ENCODE peak calls at places on chromosomes 4 and X, in nine cellular contexts. One of them, this sample, is unnamed.

GRCh38 chrX:4925911-4926310 is 1212.5 kb upstream of the PRKX start:
- DNase-seq in HTR-8/SVneo: no peak
- DNase-seq in A549: no peak
- DNase-seq in RWPE1: no peak
- DNase-seq in NCI-H510A treated with DMSO at 0.1 percent for 48 hours: no peak
- DNase-seq in effector memory CD4-positive, alpha-beta T cell: no peak
- DNase-seq in mesenchymal stem cell: peak; percentile 71
- DNase-seq in HFF-Myc: no peak
- DNase-seq in cardiac muscle cell: no peak
- DNase-seq in this sample: no peak

GRCh38 chr4:156053174-156053573 is 99.5 kb upstream of the CTSO start:
- DNase-seq in HTR-8/SVneo: no peak
- DNase-seq in A549: no peak
- DNase-seq in RWPE1: peak; percentile 17
- DNase-seq in NCI-H510A treated with DMSO at 0.1 percent for 48 hours: no peak
- DNase-seq in effector memory CD4-positive, alpha-beta T cell: no peak
- DNase-seq in mesenchymal stem cell: no peak
- DNase-seq in HFF-Myc: no peak
- DNase-seq in cardiac muscle cell: no peak
- DNase-seq in this sample: no peak

GRCh38 chrX:26375346-26375745 is 159.4 kb downstream of the MAGEB5 start:
- DNase-seq in HTR-8/SVneo: no peak
- DNase-seq in A549: no peak
- DNase-seq in RWPE1: no peak
- DNase-seq in NCI-H510A treated with DMSO at 0.1 percent for 48 hours: no peak
- DNase-seq in effector memory CD4-positive, alpha-beta T cell: no peak
- DNase-seq in mesenchymal stem cell: no peak
- DNase-seq in HFF-Myc: no peak
- DNase-seq in cardiac muscle cell: no peak
- DNase-seq in this sample: no peak

GRCh38 chrX:120755066-120755846 is 120.4 kb downstream of the CT47B1 start:
- DNase-seq in HTR-8/SVneo: no peak
- DNase-seq in A549: no peak
- DNase-seq in RWPE1: no peak
- DNase-seq in NCI-H510A treated with DMSO at 0.1 percent for 48 hours: peak; percentile 52
- DNase-seq in effector memory CD4-positive, alpha-beta T cell: no peak
- DNase-seq in mesenchymal stem cell: no peak
- DNase-seq in HFF-Myc: no peak
- DNase-seq in cardiac muscle cell: no peak
- DNase-seq in this sample: no peak

GRCh38 chr4:849478-850175 is 23.7 kb upstream of the CPLX1 start:
- DNase-seq in HTR-8/SVneo: no peak
- DNase-seq in A549: no peak
- DNase-seq in RWPE1: no peak
- DNase-seq in NCI-H510A treated with DMSO at 0.1 percent for 48 hours: no peak
- DNase-seq in effector memory CD4-positive, alpha-beta T cell: no peak
- DNase-seq in mesenchymal stem cell: no peak
- DNase-seq in HFF-Myc: no peak
- DNase-seq in cardiac muscle cell: no peak
- DNase-seq in this sample: no peak

GRCh38 chrX:131332331-131332730 is 43.2 kb upstream of the IGSF1 start:
- DNase-seq in HTR-8/SVneo: no peak
- DNase-seq in A549: no peak
- DNase-seq in RWPE1: no peak
- DNase-seq in NCI-H510A treated with DMSO at 0.1 percent for 48 hours: no peak
- DNase-seq in effector memory CD4-positive, alpha-beta T cell: no peak
- DNase-seq in mesenchymal stem cell: no peak
- DNase-seq in HFF-Myc: no peak
- DNase-seq in cardiac muscle cell: no peak
- DNase-seq in this sample: no peak

GRCh38 chrX:119015407-119016242 is 41.2 kb downstream of the LONRF3 start:
- DNase-seq in HTR-8/SVneo: peak; percentile 63
- DNase-seq in A549: peak; percentile 14
- DNase-seq in RWPE1: peak; percentile 66
- DNase-seq in NCI-H510A treated with DMSO at 0.1 percent for 48 hours: no peak
- DNase-seq in effector memory CD4-positive, alpha-beta T cell: no peak
- DNase-seq in mesenchymal stem cell: peak; percentile 83
- DNase-seq in HFF-Myc: peak; percentile 81
- DNase-seq in cardiac muscle cell: no peak
- DNase-seq in this sample: no peak

GRCh38 chr4:174314770-174315169 is 31.1 kb downstream of the CEP44 start:
- DNase-seq in HTR-8/SVneo: peak; percentile 26
- DNase-seq in A549: no peak
- DNase-seq in RWPE1: peak; percentile 61
- DNase-seq in NCI-H510A treated with DMSO at 0.1 percent for 48 hours: peak; percentile 0
- DNase-seq in effector memory CD4-positive, alpha-beta T cell: no peak
- DNase-seq in mesenchymal stem cell: peak; percentile 85
- DNase-seq in HFF-Myc: peak; percentile 45
- DNase-seq in cardiac muscle cell: no peak
- DNase-seq in this sample: no peak

GRCh38 chrX:13093489-13094140 is 49.2 kb upstream of the FAM9C start:
- DNase-seq in HTR-8/SVneo: no peak
- DNase-seq in A549: no peak
- DNase-seq in RWPE1: no peak
- DNase-seq in NCI-H510A treated with DMSO at 0.1 percent for 48 hours: no peak
- DNase-seq in effector memory CD4-positive, alpha-beta T cell: peak; percentile 1
- DNase-seq in mesenchymal stem cell: no peak
- DNase-seq in HFF-Myc: no peak
- DNase-seq in cardiac muscle cell: no peak
- DNase-seq in this sample: no peak

GRCh38 chrX:155235891-155236290 is 19.6 kb downstream of the VBP1 start:
- DNase-seq in HTR-8/SVneo: no peak
- DNase-seq in A549: no peak
- DNase-seq in RWPE1: no peak
- DNase-seq in NCI-H510A treated with DMSO at 0.1 percent for 48 hours: no peak
- DNase-seq in effector memory CD4-positive, alpha-beta T cell: no peak
- DNase-seq in mesenchymal stem cell: peak; percentile 1
- DNase-seq in HFF-Myc: no peak
- DNase-seq in cardiac muscle cell: no peak
- DNase-seq in this sample: no peak

GRCh38 chr4:4271912-4272311 is 18.0 kb downstream of the LYAR start:
- DNase-seq in HTR-8/SVneo: no peak
- DNase-seq in A549: no peak
- DNase-seq in RWPE1: no peak
- DNase-seq in NCI-H510A treated with DMSO at 0.1 percent for 48 hours: no peak
- DNase-seq in effector memory CD4-positive, alpha-beta T cell: no peak
- DNase-seq in mesenchymal stem cell: peak; percentile 24
- DNase-seq in HFF-Myc: no peak
- DNase-seq in cardiac muscle cell: no peak
- DNase-seq in this sample: no peak

GRCh38 chr4:112182604-112183003 is 37.4 kb downstream of the FAM241A start:
- DNase-seq in HTR-8/SVneo: no peak
- DNase-seq in A549: no peak
- DNase-seq in RWPE1: no peak
- DNase-seq in NCI-H510A treated with DMSO at 0.1 percent for 48 hours: no peak
- DNase-seq in effector memory CD4-positive, alpha-beta T cell: no peak
- DNase-seq in mesenchymal stem cell: no peak
- DNase-seq in HFF-Myc: no peak
- DNase-seq in cardiac muscle cell: no peak
- DNase-seq in this sample: no peak

GRCh38 chr4:161208564-161208963 is 955.2 kb downstream of the FSTL5 start:
- DNase-seq in HTR-8/SVneo: no peak
- DNase-seq in A549: no peak
- DNase-seq in RWPE1: no peak
- DNase-seq in NCI-H510A treated with DMSO at 0.1 percent for 48 hours: no peak
- DNase-seq in effector memory CD4-positive, alpha-beta T cell: no peak
- DNase-seq in mesenchymal stem cell: no peak
- DNase-seq in HFF-Myc: no peak
- DNase-seq in cardiac muscle cell: no peak
- DNase-seq in this sample: no peak

GRCh38 chr4:6197433-6198174 is 2.7 kb downstream of the JAKMIP1 start:
- DNase-seq in HTR-8/SVneo: no peak
- DNase-seq in A549: no peak
- DNase-seq in RWPE1: no peak
- DNase-seq in NCI-H510A treated with DMSO at 0.1 percent for 48 hours: no peak
- DNase-seq in effector memory CD4-positive, alpha-beta T cell: no peak
- DNase-seq in mesenchymal stem cell: no peak
- DNase-seq in HFF-Myc: no peak
- DNase-seq in cardiac muscle cell: no peak
- DNase-seq in this sample: no peak

GRCh38 chrX:124223524-124223923 is 108.9 kb upstream of the TEX13D start:
- DNase-seq in HTR-8/SVneo: no peak
- DNase-seq in A549: no peak
- DNase-seq in RWPE1: no peak
- DNase-seq in NCI-H510A treated with DMSO at 0.1 percent for 48 hours: no peak
- DNase-seq in effector memory CD4-positive, alpha-beta T cell: no peak
- DNase-seq in mesenchymal stem cell: no peak
- DNase-seq in HFF-Myc: no peak
- DNase-seq in cardiac muscle cell: peak; percentile 25
- DNase-seq in this sample: no peak

GRCh38 chr4:147772459-147772969 is 40.6 kb downstream of the ARHGAP10 start:
- DNase-seq in HTR-8/SVneo: peak; percentile 33
- DNase-seq in A549: no peak
- DNase-seq in RWPE1: peak; percentile 64
- DNase-seq in NCI-H510A treated with DMSO at 0.1 percent for 48 hours: peak; percentile 9
- DNase-seq in effector memory CD4-positive, alpha-beta T cell: no peak
- DNase-seq in mesenchymal stem cell: peak; percentile 80
- DNase-seq in HFF-Myc: peak; percentile 63
- DNase-seq in cardiac muscle cell: peak; percentile 25
- DNase-seq in this sample: no peak

GRCh38 chr4:114368751-114369150 is 229.9 kb upstream of the UGT8 start:
- DNase-seq in HTR-8/SVneo: no peak
- DNase-seq in A549: no peak
- DNase-seq in RWPE1: no peak
- DNase-seq in NCI-H510A treated with DMSO at 0.1 percent for 48 hours: no peak
- DNase-seq in effector memory CD4-positive, alpha-beta T cell: no peak
- DNase-seq in mesenchymal stem cell: peak; percentile 40
- DNase-seq in HFF-Myc: no peak
- DNase-seq in cardiac muscle cell: no peak
- DNase-seq in this sample: no peak

GRCh38 chrX:122866527-122866926 is 317.6 kb upstream of the GRIA3 start:
- DNase-seq in HTR-8/SVneo: no peak
- DNase-seq in A549: no peak
- DNase-seq in RWPE1: peak; percentile 30
- DNase-seq in NCI-H510A treated with DMSO at 0.1 percent for 48 hours: no peak
- DNase-seq in effector memory CD4-positive, alpha-beta T cell: no peak
- DNase-seq in mesenchymal stem cell: peak; percentile 54
- DNase-seq in HFF-Myc: peak; percentile 42
- DNase-seq in cardiac muscle cell: no peak
- DNase-seq in this sample: no peak

GRCh38 chr4:1180663-1181062 is 8.3 kb upstream of the SPON2 start:
- DNase-seq in HTR-8/SVneo: no peak
- DNase-seq in A549: no peak
- DNase-seq in RWPE1: no peak
- DNase-seq in NCI-H510A treated with DMSO at 0.1 percent for 48 hours: no peak
- DNase-seq in effector memory CD4-positive, alpha-beta T cell: no peak
- DNase-seq in mesenchymal stem cell: no peak
- DNase-seq in HFF-Myc: no peak
- DNase-seq in cardiac muscle cell: no peak
- DNase-seq in this sample: no peak

GRCh38 chrX:29535212-29536162 is 679.9 kb upstream of the MAGEB2 start:
- DNase-seq in HTR-8/SVneo: peak; percentile 22
- DNase-seq in A549: peak; percentile 23
- DNase-seq in RWPE1: peak; percentile 1
- DNase-seq in NCI-H510A treated with DMSO at 0.1 percent for 48 hours: no peak
- DNase-seq in effector memory CD4-positive, alpha-beta T cell: no peak
- DNase-seq in mesenchymal stem cell: peak; percentile 39
- DNase-seq in HFF-Myc: no peak
- DNase-seq in cardiac muscle cell: no peak
- DNase-seq in this sample: no peak

GRCh38 chr4:177185151-177185550 is 124.5 kb upstream of the NEIL3 start:
- DNase-seq in HTR-8/SVneo: no peak
- DNase-seq in A549: no peak
- DNase-seq in RWPE1: no peak
- DNase-seq in NCI-H510A treated with DMSO at 0.1 percent for 48 hours: no peak
- DNase-seq in effector memory CD4-positive, alpha-beta T cell: no peak
- DNase-seq in mesenchymal stem cell: no peak
- DNase-seq in HFF-Myc: no peak
- DNase-seq in cardiac muscle cell: no peak
- DNase-seq in this sample: no peak

GRCh38 chrX:16828126-16828908 is 41.8 kb downstream of the RBBP7 start:
- DNase-seq in HTR-8/SVneo: no peak
- DNase-seq in A549: no peak
- DNase-seq in RWPE1: no peak
- DNase-seq in NCI-H510A treated with DMSO at 0.1 percent for 48 hours: no peak
- DNase-seq in effector memory CD4-positive, alpha-beta T cell: no peak
- DNase-seq in mesenchymal stem cell: peak; percentile 59
- DNase-seq in HFF-Myc: no peak
- DNase-seq in cardiac muscle cell: no peak
- DNase-seq in this sample: no peak

GRCh38 chr4:81454498-81454897 is 17.2 kb downstream of the RASGEF1B start:
- DNase-seq in HTR-8/SVneo: no peak
- DNase-seq in A549: no peak
- DNase-seq in RWPE1: peak; percentile 63
- DNase-seq in NCI-H510A treated with DMSO at 0.1 percent for 48 hours: no peak
- DNase-seq in effector memory CD4-positive, alpha-beta T cell: no peak
- DNase-seq in mesenchymal stem cell: no peak
- DNase-seq in HFF-Myc: no peak
- DNase-seq in cardiac muscle cell: no peak
- DNase-seq in this sample: no peak

GRCh38 chrX:55007633-55008032 is 7.5 kb downstream of the APEX2 start:
- DNase-seq in HTR-8/SVneo: no peak
- DNase-seq in A549: no peak
- DNase-seq in RWPE1: peak; percentile 59
- DNase-seq in NCI-H510A treated with DMSO at 0.1 percent for 48 hours: no peak
- DNase-seq in effector memory CD4-positive, alpha-beta T cell: no peak
- DNase-seq in mesenchymal stem cell: peak; percentile 60
- DNase-seq in HFF-Myc: peak; percentile 9
- DNase-seq in cardiac muscle cell: no peak
- DNase-seq in this sample: no peak

GRCh38 chr4:7620086-7620813 is 185.5 kb upstream of the PSAPL1 start:
- DNase-seq in HTR-8/SVneo: no peak
- DNase-seq in A549: no peak
- DNase-seq in RWPE1: no peak
- DNase-seq in NCI-H510A treated with DMSO at 0.1 percent for 48 hours: no peak
- DNase-seq in effector memory CD4-positive, alpha-beta T cell: no peak
- DNase-seq in mesenchymal stem cell: no peak
- DNase-seq in HFF-Myc: no peak
- DNase-seq in cardiac muscle cell: no peak
- DNase-seq in this sample: no peak

GRCh38 chr4:34046580-34046979 is 2197.7 kb downstream of the ARAP2 start:
- DNase-seq in HTR-8/SVneo: peak; percentile 21
- DNase-seq in A549: peak; percentile 3
- DNase-seq in RWPE1: peak; percentile 51
- DNase-seq in NCI-H510A treated with DMSO at 0.1 percent for 48 hours: no peak
- DNase-seq in effector memory CD4-positive, alpha-beta T cell: no peak
- DNase-seq in mesenchymal stem cell: peak; percentile 78
- DNase-seq in HFF-Myc: peak; percentile 24
- DNase-seq in cardiac muscle cell: no peak
- DNase-seq in this sample: no peak

GRCh38 chr4:41879552-41879951 is 55.7 kb upstream of the TMEM33 start:
- DNase-seq in HTR-8/SVneo: no peak
- DNase-seq in A549: no peak
- DNase-seq in RWPE1: no peak
- DNase-seq in NCI-H510A treated with DMSO at 0.1 percent for 48 hours: no peak
- DNase-seq in effector memory CD4-positive, alpha-beta T cell: no peak
- DNase-seq in mesenchymal stem cell: no peak
- DNase-seq in HFF-Myc: no peak
- DNase-seq in cardiac muscle cell: no peak
- DNase-seq in this sample: no peak

GRCh38 chr4:82745173-82745842 is 53.3 kb downstream of the SCD5 start:
- DNase-seq in HTR-8/SVneo: no peak
- DNase-seq in A549: no peak
- DNase-seq in RWPE1: peak; percentile 62
- DNase-seq in NCI-H510A treated with DMSO at 0.1 percent for 48 hours: no peak
- DNase-seq in effector memory CD4-positive, alpha-beta T cell: no peak
- DNase-seq in mesenchymal stem cell: peak; percentile 33
- DNase-seq in HFF-Myc: no peak
- DNase-seq in cardiac muscle cell: no peak
- DNase-seq in this sample: no peak

GRCh38 chr4:128802680-128803628 is 6.5 kb upstream of the JADE1 start:
- DNase-seq in HTR-8/SVneo: no peak
- DNase-seq in A549: no peak
- DNase-seq in RWPE1: no peak
- DNase-seq in NCI-H510A treated with DMSO at 0.1 percent for 48 hours: no peak
- DNase-seq in effector memory CD4-positive, alpha-beta T cell: no peak
- DNase-seq in mesenchymal stem cell: no peak
- DNase-seq in HFF-Myc: no peak
- DNase-seq in cardiac muscle cell: no peak
- DNase-seq in this sample: no peak

GRCh38 chr4:2250003-2250763 is 8.3 kb upstream of the HAUS3 start:
- DNase-seq in HTR-8/SVneo: no peak
- DNase-seq in A549: no peak
- DNase-seq in RWPE1: no peak
- DNase-seq in NCI-H510A treated with DMSO at 0.1 percent for 48 hours: no peak
- DNase-seq in effector memory CD4-positive, alpha-beta T cell: no peak
- DNase-seq in mesenchymal stem cell: no peak
- DNase-seq in HFF-Myc: no peak
- DNase-seq in cardiac muscle cell: no peak
- DNase-seq in this sample: peak; percentile 7